ENCODE peak calls at places on chromosomes 4 and X, in nine cellular contexts. H is CD4-positive, alpha-beta memory T cell; Q is hepatocyte; R is lung; Y is suprapubic skin; J is cardiac muscle cell; F is endothelial cell of umbilical vein; E is tibial artery; V is prostate gland. N is an unnamed sample.

GRCh38 chr4:77859256-77859655 is 3.4 kb upstream of the MRPL1 start:
- DNase-seq in H (no peak), Q (no peak), R (no peak), Y (no peak), J (no peak), F (peak; percentile 34), E (no peak), V (no peak), N (no peak)

GRCh38 chr4:1241936-1242505 is 6.9 kb downstream of the CTBP1 start:
- DNase-seq in H (no peak), Q (peak; percentile 4), R (no peak), Y (peak; percentile 42), J (no peak), F (no peak), E (peak; percentile 8), V (no peak), N (no peak)

GRCh38 chrX:40922307-40922706 is 162.9 kb upstream of the USP9X start:
- DNase-seq in H (no peak), Q (peak; percentile 61), R (no peak), Y (no peak), J (peak; percentile 80), F (peak; percentile 76), E (no peak), V (no peak), N (peak; percentile 44)

GRCh38 chrX:9368262-9368661 is 96.6 kb upstream of the TBL1X start:
- DNase-seq in H (no peak), Q (no peak), R (no peak), Y (no peak), J (no peak), F (no peak), E (no peak), V (no peak), N (no peak)

GRCh38 chrX:69093960-69094935 is 71.0 kb downstream of the PJA1 start:
- DNase-seq in H (no peak), Q (peak; percentile 74), R (no peak), Y (no peak), J (peak; percentile 76), F (peak; percentile 26), E (peak; percentile 50), V (peak; percentile 8), N (peak; percentile 42)

GRCh38 chrX:40143001-40143400 is 45.2 kb upstream of the BCOR start:
- DNase-seq in H (no peak), Q (no peak), R (no peak), Y (no peak), J (no peak), F (no peak), E (no peak), V (no peak), N (no peak)

GRCh38 chrX:133337250-133337649 is 78.0 kb downstream of the GPC4 start:
- DNase-seq in H (no peak), Q (no peak), R (no peak), Y (no peak), J (no peak), F (no peak), E (peak; percentile 21), V (peak; percentile 69), N (no peak)

GRCh38 chrX:9340619-9341304 is 124.1 kb upstream of the TBL1X start:
- DNase-seq in H (peak; percentile 83), Q (peak; percentile 21), R (peak; percentile 55), Y (peak; percentile 69), J (peak; percentile 69), F (peak; percentile 20), E (peak; percentile 46), V (peak; percentile 12), N (no peak)

GRCh38 chr4:77697860-77698599 is 92.4 kb downstream of the CXCL13 start:
- DNase-seq in H (no peak), Q (peak; percentile 68), R (peak; percentile 33), Y (no peak), J (peak; percentile 88), F (peak; percentile 89), E (no peak), V (peak; percentile 39), N (peak; percentile 51)

GRCh38 chr4:54277691-54278090 is 48.6 kb downstream of the PDGFRA start:
- DNase-seq in H (no peak), Q (peak; percentile 38), R (no peak), Y (no peak), J (peak; percentile 75), F (peak; percentile 92), E (peak; percentile 38), V (peak; percentile 33), N (no peak)

GRCh38 chrX:118074086-118074485 is 42.5 kb downstream of the KLHL13 start:
- DNase-seq in H (no peak), Q (no peak), R (no peak), Y (no peak), J (no peak), F (no peak), E (no peak), V (peak; percentile 3), N (no peak)

GRCh38 chr4:187849556-187850245 is 145.9 kb upstream of the ZFP42 start:
- DNase-seq in H (no peak), Q (no peak), R (no peak), Y (no peak), J (no peak), F (no peak), E (no peak), V (no peak), N (no peak)

GRCh38 chrX:17376381-17377046 is 1.5 kb downstream of the NHS start:
- DNase-seq in H (no peak), Q (peak; percentile 34), R (no peak), Y (peak; percentile 63), J (no peak), F (no peak), E (peak; percentile 21), V (no peak), N (no peak)

DNA sequence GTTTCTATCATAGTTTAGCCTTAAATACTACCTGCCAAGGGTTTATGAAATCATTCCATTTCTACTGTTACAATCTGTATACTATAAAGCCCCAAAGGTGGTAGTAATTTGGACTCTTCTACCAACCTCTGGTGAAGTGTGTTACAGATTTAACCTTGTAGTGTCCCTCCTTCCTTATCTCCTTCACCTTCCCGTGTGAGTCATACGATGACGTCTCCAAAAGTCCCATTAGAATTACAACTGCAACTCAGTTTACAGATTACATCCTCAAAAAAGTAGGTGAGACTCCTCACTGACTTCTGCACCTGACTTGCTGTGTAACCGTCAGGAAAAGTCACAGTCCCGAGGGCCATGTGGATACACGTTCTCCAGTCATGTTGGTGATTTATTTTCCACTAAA is 219.0 kb downstream of the DCTD start:
- DNase-seq in H (no peak), Q (no peak), R (no peak), Y (no peak), J (no peak), F (peak; percentile 21), E (no peak), V (no peak), N (no peak)
- H3K4me1 ChIP-seq in H (no peaks in the 10 kb centered on the region), Q (no peaks in the 10 kb centered on the region), R (no peaks in the 10 kb centered on the region), Y (no peaks in the 10 kb centered on the region), J (no peaks in the 10 kb centered on the region), F (no peaks in the 10 kb centered on the region), E (no peaks in the 10 kb centered on the region), V (no peaks in the 10 kb centered on the region), N (no peaks in the 10 kb centered on the region)

GRCh38 chr4:7963691-7964090 is 24.0 kb upstream of the AFAP1 start:
- DNase-seq in H (no peak), Q (no peak), R (no peak), Y (no peak), J (no peak), F (no peak), E (no peak), V (no peak), N (no peak)
- H3K27ac ChIP-seq in H (no peak overlapping the region), Q (no peak overlapping the region), R (no peak overlapping the region), Y (no peak overlapping the region), J (no peak overlapping the region), F (no peak overlapping the region), E (no peak overlapping the region), V (no peak overlapping the region), N (no peak overlapping the region)

GRCh38 chr4:30755306-30755705 is 35.1 kb downstream of the PCDH7 start:
- DNase-seq in H (no peak), Q (no peak), R (no peak), Y (no peak), J (no peak), F (no peak), E (no peak), V (no peak), N (no peak)

GRCh38 chr4:30757357-30757756 is 37.2 kb downstream of the PCDH7 start:
- DNase-seq in H (no peak), Q (peak; percentile 62), R (no peak), Y (no peak), J (peak; percentile 84), F (peak; percentile 90), E (no peak), V (no peak), N (no peak)

GRCh38 chr4:30756553-30756952 is 36.4 kb downstream of the PCDH7 start:
- DNase-seq in H (no peak), Q (no peak), R (no peak), Y (no peak), J (no peak), F (peak; percentile 52), E (no peak), V (no peak), N (no peak)

GRCh38 chr4:30754021-30754420 is 33.9 kb downstream of the PCDH7 start:
- DNase-seq in H (no peak), Q (peak; percentile 14), R (no peak), Y (no peak), J (no peak), F (peak; percentile 73), E (no peak), V (no peak), N (no peak)

DNA sequence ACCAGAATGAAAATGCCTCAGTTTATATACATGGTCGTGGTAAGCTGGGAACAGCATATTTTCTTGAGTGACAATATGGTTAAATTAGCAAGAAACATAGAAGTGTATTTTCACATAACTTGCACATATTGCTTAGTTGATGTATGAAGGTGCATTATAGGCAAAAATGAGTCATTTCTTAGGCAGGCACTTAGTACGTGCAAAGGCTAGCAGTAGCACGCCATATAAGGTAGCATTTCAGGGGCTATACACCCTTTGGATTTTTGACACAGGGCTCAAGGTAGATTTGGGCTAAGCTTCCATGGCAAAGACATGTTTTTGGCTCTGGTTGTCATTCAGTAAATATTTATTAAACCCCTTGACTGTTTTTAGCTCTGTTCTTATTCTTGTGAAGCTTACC is 33.1 kb downstream of the PCDH7 start:
- DNase-seq in H (no peak), Q (peak; percentile 22), R (no peak), Y (no peak), J (peak; percentile 25), F (peak; percentile 68), E (no peak), V (no peak), N (no peak)
- H3K4me1 ChIP-seq in H (no peaks in the 10 kb centered on the region), Q (peaks cover 19% of the 10 kb centered on the region), R (peaks cover 6% of the 10 kb centered on the region), Y (no peaks in the 10 kb centered on the region), J (peaks cover 20% of the 10 kb centered on the region), F (peaks cover 51% of the 10 kb centered on the region), E (peaks cover 56% of the 10 kb centered on the region), V (no peaks in the 10 kb centered on the region), N (no peaks in the 10 kb centered on the region)

DNA sequence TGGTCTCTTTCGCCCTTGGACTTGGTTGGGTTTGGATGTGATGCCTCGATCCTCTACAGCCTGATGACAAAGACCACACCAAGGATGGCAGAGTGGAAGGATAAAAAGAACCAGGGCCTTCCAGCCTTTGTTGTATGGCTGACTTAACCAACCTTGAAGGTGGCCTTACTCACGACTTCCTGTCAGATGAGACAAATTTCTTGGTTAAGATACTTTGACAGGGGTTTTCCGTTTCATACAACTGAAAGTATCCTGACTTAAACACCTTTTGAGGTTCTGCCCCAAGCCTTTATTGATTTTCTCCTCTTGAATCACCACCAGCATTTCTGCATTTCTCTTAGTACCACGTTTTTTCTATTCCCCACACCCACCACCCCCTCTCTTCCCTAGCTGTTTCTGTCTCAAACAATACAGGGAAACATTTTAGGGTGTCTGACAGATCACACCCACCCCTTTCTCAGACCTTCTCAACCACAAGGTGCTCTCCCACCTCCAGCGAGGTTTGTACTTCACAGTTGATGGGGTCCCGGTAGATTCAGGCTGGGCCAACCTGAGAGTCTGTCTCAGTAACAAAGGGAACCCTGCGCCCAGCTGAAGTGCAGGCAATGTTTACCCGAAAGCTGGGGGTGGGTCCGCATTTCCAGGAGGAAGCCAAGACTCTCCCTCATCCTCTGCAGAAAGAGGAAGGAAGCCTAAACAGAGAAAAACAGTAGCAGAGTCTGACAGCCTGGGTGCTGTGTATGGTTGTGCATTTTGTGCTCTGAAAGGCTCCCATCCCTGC is 5.0 kb upstream of the TSPAN5 start:
- DNase-seq in H (peak; percentile 87), Q (no peak), R (no peak), Y (no peak), J (no peak), F (no peak), E (peak; percentile 32), V (no peak), N (no peak)
- H3K27ac ChIP-seq in H (peak overlapping the region; percentile 76), Q (peak overlapping the region; percentile 43), R (no peak overlapping the region), Y (peak overlapping the region; percentile 70), J (no peak overlapping the region), F (no peak overlapping the region), E (no peak overlapping the region), V (no peak overlapping the region), N (no peak overlapping the region)

N was measured in SJSA1.